ENCODE peak calls at places on chromosomes 6 and 20, in ten cellular contexts. H is heart right ventricle, J is BJ, N is fibroblast of the aortic adventitia, A is OCI-LY7, O is retinal pigment epithelial cell, T is GM12864, F is IMR-90, V is SK-N-SH, Y is AG10803. G is an unnamed sample.

GRCh38 chr6:150142657-150143501 is at the start of gene PPP1R14C:
- DNase-seq in H (peak), J (no peak), N (no peak), A (no peak), O (no peak), T (no peak), F (no peak), V (peak), Y (peak), G (no peak)

GRCh38 chr6:116877743-116878142 is 701 bp downstream of the RFX6 start:
- DNase-seq in H (no peak), J (no peak), N (no peak), A (no peak), O (no peak), T (no peak), F (no peak), V (peak), Y (no peak), G (no peak)

GRCh38 chr6:19333936-19334335 is 503.2 kb upstream of the ID4 start:
- DNase-seq in H (no peak), J (no peak), N (peak), A (no peak), O (no peak), T (no peak), F (no peak), V (no peak), Y (no peak), G (no peak)

GRCh38 chr6:150016324-150017185 is 8.8 kb downstream of the RAET1L start:
- DNase-seq in H (no peak), J (no peak), N (peak), A (peak), O (no peak), T (peak), F (peak), V (peak), Y (peak), G (no peak)

GRCh38 chr6:49423817-49424216 is 39.2 kb downstream of the MMUT start:
- DNase-seq in H (no peak), J (no peak), N (peak), A (no peak), O (no peak), T (no peak), F (no peak), V (peak), Y (no peak), G (no peak)

GRCh38 chr20:53124075-53124532 is 151.9 kb downstream of the TSHZ2 start:
- DNase-seq in H (no peak), J (no peak), N (no peak), A (no peak), O (no peak), T (no peak), F (no peak), V (no peak), Y (peak), G (no peak)

GRCh38 chr6:110649704-110650103 is 165.6 kb downstream of the CDK19 start:
- DNase-seq in H (no peak), J (no peak), N (no peak), A (no peak), O (no peak), T (no peak), F (no peak), V (no peak), Y (no peak), G (no peak)

GRCh38 chr6:7238526-7238899 is 74.5 kb downstream of the SSR1 start:
- DNase-seq in H (no peak), J (no peak), N (no peak), A (no peak), O (no peak), T (no peak), F (no peak), V (no peak), Y (no peak), G (no peak)

GRCh38 chr6:167791036-167791779 is 35.5 kb upstream of the AFDN start:
- DNase-seq in H (no peak), J (no peak), N (no peak), A (no peak), O (no peak), T (no peak), F (no peak), V (no peak), Y (no peak), G (peak)

GRCh38 chr6:38696345-38696744 is 6.6 kb downstream of the GLO1 start:
- DNase-seq in H (no peak), J (no peak), N (no peak), A (no peak), O (no peak), T (no peak), F (no peak), V (no peak), Y (no peak), G (no peak)

GRCh38 chr20:61985096-61985495 is 80.6 kb downstream of the TAF4 start:
- DNase-seq in H (no peak), J (no peak), N (no peak), A (no peak), O (no peak), T (no peak), F (no peak), V (no peak), Y (no peak), G (no peak)

GRCh38 chr6:92376711-92377110 is 1042.6 kb downstream of the EPHA7 start:
- DNase-seq in H (no peak), J (no peak), N (no peak), A (no peak), O (no peak), T (no peak), F (peak), V (no peak), Y (no peak), G (no peak)

GRCh38 chr20:53737404-53738038 is 143.9 kb upstream of the ZNF217 start:
- DNase-seq in H (no peak), J (no peak), N (no peak), A (no peak), O (no peak), T (no peak), F (no peak), V (no peak), Y (peak), G (no peak)

GRCh38 chr6:87522686-87523085 is 49.9 kb downstream of the SLC35A1 start:
- DNase-seq in H (no peak), J (no peak), N (no peak), A (no peak), O (no peak), T (no peak), F (peak), V (no peak), Y (no peak), G (no peak)

GRCh38 chr6:135537782-135538301 is 40.3 kb upstream of the AHI1 start:
- DNase-seq in H (no peak), J (peak), N (peak), A (no peak), O (peak), T (no peak), F (peak), V (no peak), Y (peak), G (no peak)

GRCh38 chr6:122476131-122476530 is 4.5 kb upstream of the SERINC1 start:
- DNase-seq in H (no peak), J (no peak), N (peak), A (peak), O (no peak), T (no peak), F (peak), V (peak), Y (peak), G (no peak)

GRCh38 chr6:151451950-151452749 is at the start of gene RMND1:
- DNase-seq in H (peak), J (peak), N (peak), A (peak), O (peak), T (peak), F (peak), V (peak), Y (peak), G (peak)

GRCh38 chr6:170026272-170027110 is 264.4 kb downstream of the DLL1 start:
- DNase-seq in H (no peak), J (no peak), N (no peak), A (no peak), O (no peak), T (no peak), F (no peak), V (no peak), Y (no peak), G (no peak)

GRCh38 chr6:31464252-31465184 is 33.4 kb upstream of the MICB start:
- DNase-seq in H (no peak), J (no peak), N (no peak), A (no peak), O (no peak), T (no peak), F (no peak), V (no peak), Y (no peak), G (no peak)

GRCh38 chr20:57213291-57213690 is 53.1 kb downstream of the BMP7 start:
- DNase-seq in H (no peak), J (no peak), N (no peak), A (no peak), O (no peak), T (no peak), F (no peak), V (no peak), Y (no peak), G (no peak)

GRCh38 chr6:118725944-118726343 is 74.6 kb upstream of the CEP85L start:
- DNase-seq in H (no peak), J (no peak), N (no peak), A (no peak), O (no peak), T (no peak), F (no peak), V (no peak), Y (no peak), G (no peak)

GRCh38 chr20:36851490-36851889 is 24.4 kb upstream of the TLDC2 start:
- DNase-seq in H (no peak), J (no peak), N (no peak), A (no peak), O (no peak), T (no peak), F (no peak), V (no peak), Y (no peak), G (no peak)

GRCh38 chr20:23419995-23420901 is 1.0 kb downstream of the NAPB start:
- DNase-seq in H (peak), J (peak), N (peak), A (peak), O (no peak), T (no peak), F (peak), V (peak), Y (peak), G (peak)

GRCh38 chr6:4946521-4946920 is 57.3 kb downstream of the RPP40 start:
- DNase-seq in H (no peak), J (no peak), N (no peak), A (no peak), O (no peak), T (no peak), F (no peak), V (no peak), Y (no peak), G (no peak)

GRCh38 chr6:147157930-147158329 is 46.3 kb upstream of the STXBP5 start:
- DNase-seq in H (no peak), J (no peak), N (no peak), A (no peak), O (no peak), T (no peak), F (no peak), V (no peak), Y (no peak), G (no peak)

GRCh38 chr6:154537486-154537885 is 27.0 kb upstream of the CNKSR3 start:
- DNase-seq in H (no peak), J (no peak), N (no peak), A (no peak), O (no peak), T (no peak), F (no peak), V (no peak), Y (no peak), G (no peak)

GRCh38 chr6:169899481-169900145 is 148.2 kb downstream of the ERMARD start:
- DNase-seq in H (no peak), J (no peak), N (no peak), A (no peak), O (no peak), T (no peak), F (no peak), V (no peak), Y (no peak), G (no peak)

GRCh38 chr6:13044896-13045295 is 283.4 kb downstream of the TBC1D7 start:
- DNase-seq in H (no peak), J (no peak), N (no peak), A (no peak), O (no peak), T (no peak), F (no peak), V (no peak), Y (peak), G (no peak)

GRCh38 chr6:13045676-13046075 is 282.7 kb downstream of the TBC1D7 start:
- DNase-seq in H (no peak), J (no peak), N (no peak), A (no peak), O (no peak), T (no peak), F (no peak), V (no peak), Y (no peak), G (no peak)

GRCh38 chr6:13048113-13048512 is 280.2 kb downstream of the TBC1D7 start:
- DNase-seq in H (no peak), J (no peak), N (peak), A (no peak), O (no peak), T (no peak), F (no peak), V (no peak), Y (no peak), G (no peak)

GRCh38 chr6:13046084-13046483 is 282.3 kb downstream of the TBC1D7 start:
- DNase-seq in H (no peak), J (no peak), N (no peak), A (no peak), O (no peak), T (no peak), F (no peak), V (no peak), Y (no peak), G (no peak)

DNA sequence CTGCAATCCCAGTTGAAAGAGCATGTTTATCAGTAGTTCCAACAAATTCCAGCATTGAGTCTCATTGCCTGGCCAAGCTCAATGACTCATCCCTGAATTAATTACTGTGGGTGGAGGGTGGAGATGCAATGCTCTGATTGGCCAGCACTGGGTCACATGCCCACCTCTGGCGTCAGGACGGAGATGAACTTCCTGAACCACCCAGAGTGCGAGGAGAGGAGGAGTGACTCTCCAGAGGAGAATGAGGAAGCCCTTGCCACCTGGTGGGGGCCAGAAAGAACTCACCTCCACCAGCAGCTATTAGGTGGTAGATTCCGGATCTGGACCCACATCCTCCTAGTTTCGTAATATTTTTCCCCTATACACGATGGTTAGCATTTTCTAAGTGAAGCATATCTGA is 283.9 kb downstream of the TBC1D7 start:
- DNase-seq in H (no peak), J (no peak), N (peak), A (peak), O (no peak), T (no peak), F (no peak), V (no peak), Y (peak), G (no peak)
- H3K4me3 ChIP-seq in H (no peak), J (no peak), N (no peak), A (no peak), O (no peak), T (no peak), F (no peak), V (no peak), Y (no peak), G (no peak)

DNA sequence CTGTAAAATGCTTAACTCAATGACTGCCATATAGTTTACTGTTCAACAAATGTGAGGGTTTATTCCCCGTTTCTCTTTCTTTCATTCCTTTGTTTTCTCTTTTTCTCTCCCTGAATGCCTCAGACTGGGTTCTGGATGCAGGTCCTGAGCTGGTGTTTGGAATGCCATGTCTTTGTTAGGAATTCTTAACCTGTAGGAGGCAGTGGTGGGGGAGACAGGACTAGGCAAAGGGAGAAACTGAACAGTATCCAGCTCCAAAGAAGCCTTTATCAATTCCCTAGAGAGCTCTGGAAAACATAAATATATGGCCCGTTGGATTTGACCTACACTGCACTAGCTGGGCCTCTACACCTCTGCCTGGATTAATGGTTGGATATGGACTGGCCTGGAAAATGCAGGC is 621.2 kb upstream of the SLC35B3 start:
- DNase-seq in H (no peak), J (no peak), N (no peak), A (no peak), O (no peak), T (no peak), F (no peak), V (no peak), Y (no peak), G (no peak)
- TF ChIP-seq CTCF in H (no peak), J (no peak), N (no peak), A (no peak), O (no peak), T (no peak), F (no peak), V (no peak), Y (no peak), G (no peak)

DNA sequence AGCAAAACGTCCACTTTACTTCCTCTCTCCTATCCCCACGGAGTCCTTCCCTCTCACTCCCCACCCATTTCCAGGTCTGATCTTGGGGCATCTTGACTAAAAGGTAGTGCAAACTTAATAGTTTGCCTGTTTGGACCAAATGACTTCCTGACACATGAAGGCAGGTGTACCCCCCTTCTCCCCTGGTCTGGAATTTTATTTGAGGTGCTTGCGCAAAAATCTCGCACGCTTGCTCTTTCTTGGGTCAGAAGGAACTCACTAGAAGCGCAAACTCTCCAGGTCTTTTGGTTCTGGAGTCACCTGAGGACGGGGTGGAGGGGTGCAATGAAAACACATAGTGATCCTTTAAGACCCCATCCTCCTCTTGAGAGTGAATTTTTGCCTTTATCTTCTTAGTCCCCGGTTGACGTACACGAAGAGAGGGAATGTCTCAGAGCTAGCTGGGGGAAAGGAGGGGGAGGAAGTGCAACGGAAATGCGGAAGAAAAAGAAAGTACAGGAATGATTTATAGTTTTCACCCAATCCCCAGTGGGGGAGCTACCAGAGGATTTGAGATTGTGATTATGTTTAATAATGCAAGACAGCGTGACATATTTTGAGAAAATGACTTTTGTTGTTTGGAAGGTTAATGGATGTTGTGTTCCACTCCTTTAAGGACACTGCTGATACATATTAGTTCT is 4.9 kb downstream of the ADGRB3 start:
- DNase-seq in H (no peak), J (no peak), N (no peak), A (no peak), O (no peak), T (no peak), F (no peak), V (no peak), Y (no peak), G (no peak)
- H3K4me3 ChIP-seq in H (peak), J (no peak), N (no peak), A (no peak), O (peak), T (no peak), F (no peak), V (no peak), Y (no peak), G (peak)

DNA sequence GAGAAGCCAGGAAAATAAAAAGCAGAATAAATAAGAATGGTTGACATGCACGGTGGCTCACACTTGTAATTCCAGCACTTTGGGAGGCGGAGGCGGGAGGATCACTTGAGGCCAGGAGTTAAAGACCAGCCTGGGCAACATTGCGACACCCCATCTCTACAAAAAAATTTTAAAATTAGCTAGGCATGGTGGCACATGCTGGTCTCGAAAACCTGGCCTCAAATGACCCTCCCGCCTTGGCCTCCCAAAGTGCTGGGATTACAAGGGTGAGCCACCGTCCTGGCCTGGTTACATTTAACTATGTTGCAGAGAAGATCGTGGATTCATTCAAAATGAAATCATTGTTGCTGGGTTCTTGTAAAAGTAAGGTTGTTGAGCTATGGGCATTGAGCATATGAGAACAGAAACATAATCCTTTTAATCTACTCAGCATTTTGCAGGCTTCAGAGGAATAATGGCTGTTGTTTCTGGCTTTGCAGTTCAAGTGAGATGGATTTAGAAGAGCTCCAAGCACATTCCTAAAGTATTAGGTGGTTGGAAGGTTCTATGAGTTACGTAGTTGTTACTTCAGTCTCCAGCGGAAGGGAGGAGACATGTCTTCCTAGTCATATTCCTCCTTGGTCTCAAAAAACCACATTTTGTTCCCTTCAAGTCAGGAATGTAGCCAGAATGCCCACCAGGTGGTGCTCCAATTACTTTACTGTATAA is 45.6 kb upstream of the RAB23 start:
- DNase-seq in H (no peak), J (peak), N (peak), A (peak), O (peak), T (peak), F (peak), V (peak), Y (peak), G (peak)
- TF ChIP-seq CTCF in H (peak), J (peak), N (peak), A (peak), O (peak), T (peak), F (peak), V (peak), Y (peak), G (peak)